ENCODE peak calls at places on chromosomes 1 and 21, in four cellular contexts. P is fibroblast of lung, R is GM06990, T is colonic mucosa. O is an unnamed sample. For H3K36me3, the result is how much of the 10 kb centered on the place peaks cover.

GRCh38 chr21:42711667-42712066 is 58.2 kb downstream of the PDE9A start:
- DNase-seq in P (no peak), R (no peak), T (no peak), O (no peak)

GRCh38 chr1:235415008-235415904 is 48.0 kb downstream of the TBCE start:
- DNase-seq in P (peak), R (no peak), T (peak), O (no peak)

GRCh38 chr1:206856674-206857464 is 8.6 kb upstream of the IL20 start:
- DNase-seq in P (no peak), R (peak), T (no peak), O (no peak)

GRCh38 chr1:17866451-17867029 is 111.4 kb downstream of the ACTL8 start:
- DNase-seq in P (peak), R (no peak), T (no peak), O (peak)

GRCh38 chr1:29648798-29649374 is 412.6 kb downstream of the PTPRU start:
- DNase-seq in P (no peak), R (no peak), T (no peak), O (no peak)

GRCh38 chr1:234833118-234833517 is 223.1 kb upstream of the IRF2BP2 start:
- DNase-seq in P (no peak), R (no peak), T (no peak), O (no peak)

GRCh38 chr1:111888740-111889376 is 100.6 kb downstream of the KCND3 start:
- DNase-seq in P (no peak), R (no peak), T (no peak), O (no peak)

GRCh38 chr1:246428542-246429308 is 78.4 kb downstream of the SMYD3 start:
- DNase-seq in P (peak), R (peak), T (no peak), O (peak)

GRCh38 chr1:112964347-112964746 is 8.4 kb upstream of the SLC16A1 start:
- DNase-seq in P (no peak), R (no peak), T (no peak), O (no peak)

GRCh38 chr1:202972046-202972445 is 5.0 kb upstream of the CYB5R1 start:
- DNase-seq in P (no peak), R (no peak), T (no peak), O (no peak)

GRCh38 chr1:19322481-19322880 is 10.4 kb downstream of the SLC66A1 start:
- DNase-seq in P (no peak), R (no peak), T (no peak), O (no peak)

GRCh38 chr1:202723708-202724107 is 13.5 kb upstream of the SYT2 start:
- DNase-seq in P (no peak), R (no peak), T (no peak), O (no peak)

GRCh38 chr1:16967095-16967567 is 13.3 kb downstream of the MFAP2 start:
- DNase-seq in P (peak), R (no peak), T (no peak), O (no peak)

GRCh38 chr21:16455978-16456377 is 726.2 kb downstream of the USP25 start:
- DNase-seq in P (peak), R (no peak), T (no peak), O (no peak)

GRCh38 chr1:17010601-17011438 is 908 bp downstream of the ATP13A2 start:
- DNase-seq in P (peak), R (no peak), T (peak), O (no peak)

GRCh38 chr21:33908760-33909159 is 6.8 kb downstream of the ATP5PO start:
- DNase-seq in P (no peak), R (no peak), T (no peak), O (no peak)

GRCh38 chr1:21350132-21350885 is 60.0 kb upstream of the ECE1 start:
- DNase-seq in P (peak), R (no peak), T (no peak), O (no peak)

GRCh38 chr1:202806845-202807366 is 1.3 kb downstream of the KDM5B start:
- DNase-seq in P (peak), R (peak), T (peak), O (no peak)

GRCh38 chr1:35737111-35737510 is 18.4 kb upstream of the C1orf216 start:
- DNase-seq in P (no peak), R (no peak), T (no peak), O (no peak)

GRCh38 chr21:41163086-41163485 is 4.9 kb upstream of the BACE2 start:
- DNase-seq in P (no peak), R (no peak), T (no peak), O (no peak)

GRCh38 chr1:32540589-32540988 is 1.4 kb downstream of the ZBTB8A start:
- DNase-seq in P (no peak), R (no peak), T (no peak), O (no peak)

GRCh38 chr1:51945591-51945990 is 44.9 kb downstream of the RAB3B start:
- DNase-seq in P (peak), R (no peak), T (no peak), O (no peak)

GRCh38 chr1:246270236-246270635 is 236.8 kb downstream of the SMYD3 start:
- DNase-seq in P (no peak), R (no peak), T (no peak), O (no peak)

GRCh38 chr1:201714542-201715276 is 114.2 kb upstream of the IPO9 start:
- DNase-seq in P (peak), R (no peak), T (peak), O (peak)

GRCh38 chr1:235041201-235041600 is 87.4 kb downstream of the TOMM20 start:
- DNase-seq in P (no peak), R (no peak), T (no peak), O (no peak)

GRCh38 chr1:14567056-14567455 is 31.4 kb upstream of the KAZN start:
- DNase-seq in P (no peak), R (no peak), T (no peak), O (no peak)

GRCh38 chr1:222521299-222522104 is 26.4 kb downstream of the HHIPL2 start:
- DNase-seq in P (peak), R (no peak), T (no peak), O (peak)

GRCh38 chr1:31761883-31762282 is 2.3 kb downstream of the ADGRB2 start:
- DNase-seq in P (peak), R (no peak), T (no peak), O (peak)

GRCh38 chr1:42480921-42481320 is 17.8 kb downstream of the CCDC30 start:
- DNase-seq in P (no peak), R (no peak), T (no peak), O (no peak)

GRCh38 chr1:68973459-68974244 is 476.8 kb upstream of the DEPDC1 start:
- DNase-seq in P (peak), R (no peak), T (no peak), O (peak)

GRCh38 chr1:48371598-48371997 is 100.4 kb downstream of the SPATA6 start:
- DNase-seq in P (no peak), R (no peak), T (no peak), O (no peak)

DNA sequence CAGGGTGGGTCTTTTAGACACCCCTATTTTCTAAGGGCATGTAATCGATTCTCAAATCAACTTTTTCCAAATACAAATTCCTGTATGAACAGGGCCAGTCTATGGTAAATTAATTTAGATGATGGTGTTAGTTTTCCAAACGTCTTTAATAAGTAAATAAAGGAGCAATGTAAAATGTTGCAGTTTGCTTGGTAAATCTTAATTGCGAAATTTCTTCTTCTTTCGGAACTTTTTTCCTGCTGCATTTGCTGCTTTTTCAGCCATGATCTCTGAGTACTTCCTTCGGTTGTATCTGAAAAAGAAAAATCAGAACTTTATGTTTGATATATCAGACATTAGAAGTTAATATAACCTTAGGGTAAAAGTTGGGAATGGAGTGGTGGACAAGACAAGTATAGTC is 9.4 kb downstream of the DNTTIP2 start:
- DNase-seq in P (no peak), R (no peak), T (no peak), O (no peak)
- H3K36me3 ChIP-seq in P (under half), R (under half), T (under half), O (under half)

GRCh38 chr1:67561704-67562113 is 123.3 kb upstream of the GADD45A start:
- DNase-seq in P (peak), R (peak), T (peak), O (peak)
- H3K4me3 ChIP-seq in P (no peak), R (no peak), T (no peak), O (no peak)

GRCh38 chr1:97314685-97315084 is 593.1 kb downstream of the PTBP2 start:
- DNase-seq in P (no peak), R (no peak), T (no peak), O (no peak)
- TF ChIP-seq CTCF in P (no peak), R (no peak), T (no peak), O (no peak)

GRCh38 chr1:225981714-225982113 is 17.4 kb downstream of the SDE2 start:
- DNase-seq in P (no peak), R (no peak), T (no peak), O (no peak)

GRCh38 chr1:225990705-225991464 is 8.3 kb downstream of the SDE2 start:
- DNase-seq in P (no peak), R (no peak), T (no peak), O (no peak)

DNA sequence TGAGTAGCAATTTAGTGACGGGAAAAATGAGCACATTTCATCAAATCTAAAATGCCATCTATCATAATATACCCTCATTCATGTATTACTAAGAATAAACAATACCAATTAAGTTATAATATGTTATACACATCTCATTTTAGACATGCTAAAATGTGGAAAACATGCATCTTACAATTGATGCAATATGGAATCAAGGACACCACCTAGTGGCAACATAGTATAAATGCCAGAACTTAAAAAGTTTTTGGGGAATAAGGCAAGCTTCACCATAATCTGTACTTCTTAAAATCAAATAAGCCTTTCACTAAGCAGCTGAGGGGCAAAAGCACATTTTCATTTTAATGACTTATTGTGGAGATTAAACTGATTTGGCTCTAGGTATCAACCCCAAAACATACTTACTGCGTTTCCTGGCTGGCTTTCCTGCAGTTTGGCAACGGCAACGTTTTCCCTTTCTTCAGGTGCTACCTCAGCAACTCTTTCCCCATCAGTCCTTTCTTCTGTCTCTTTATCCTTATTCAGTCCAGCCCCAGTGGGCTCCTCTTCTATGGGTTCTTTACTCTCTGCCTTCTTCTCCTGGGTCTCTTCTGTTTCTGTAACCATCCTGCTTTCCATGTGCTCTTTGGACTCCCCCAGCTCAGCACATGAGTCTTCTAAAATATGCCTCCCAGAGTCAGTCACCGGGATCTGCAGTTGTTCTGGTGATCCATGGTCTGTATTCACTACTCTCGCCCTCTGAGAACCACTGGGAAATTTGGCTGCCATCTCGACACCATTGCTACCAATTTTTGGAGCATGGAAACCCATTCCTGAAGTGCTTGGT is 11.4 kb downstream of the SDE2 start:
- DNase-seq in P (peak), R (no peak), T (no peak), O (no peak)
- H3K36me3 ChIP-seq in P (under half), R (under half), T (under half), O (under half)

DNA sequence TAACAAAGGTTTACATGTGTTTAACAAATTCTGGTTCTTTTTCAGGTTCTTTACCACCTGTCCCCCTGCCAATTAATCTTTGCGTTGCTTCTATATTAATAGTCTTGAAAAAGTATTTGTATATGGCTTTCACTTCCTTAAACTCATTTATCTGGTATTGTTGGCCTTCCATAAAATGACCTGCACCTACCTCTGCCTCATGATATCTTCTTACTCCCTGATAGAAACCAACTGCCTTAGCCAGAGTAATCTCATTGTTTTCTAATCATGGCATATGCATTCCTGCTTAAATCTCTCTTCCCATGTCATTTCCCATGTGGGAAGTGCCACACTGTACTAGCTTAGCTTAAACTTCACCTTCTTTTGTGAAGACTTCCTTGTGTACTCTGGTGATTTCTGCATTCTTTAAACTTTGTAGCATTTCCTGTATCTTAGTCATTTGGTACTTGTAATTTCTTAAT is 8.7 kb downstream of the SMG7 start:
- DNase-seq in P (peak), R (peak), T (no peak), O (no peak)
- H3K4me3 ChIP-seq in P (no peak), R (peak), T (no peak), O (no peak)

O was measured in kidney epithelial cell.